ENCODE peak calls at places on chromosomes 13 and 19, in four cellular contexts. Y is choroid plexus epithelial cell; N is BJ; V is CD8-positive, alpha-beta T cell. B is an unnamed sample.

GRCh38 chr13:25249001-25249543 is 38.2 kb downstream of the MTMR6 start:
- DNase-seq in Y (peak; percentile 73), N (peak; percentile 17), V (no peak), B (peak; percentile 39)

GRCh38 chr13:95275322-95276118 is 25.7 kb downstream of the ABCC4 start:
- DNase-seq in Y (peak; percentile 30), N (no peak), V (no peak), B (no peak)

GRCh38 chr13:38755792-38756191 is 68.9 kb downstream of the FREM2 start:
- DNase-seq in Y (no peak), N (no peak), V (no peak), B (no peak)

GRCh38 chr13:20405691-20406090 is 120.0 kb downstream of the CRYL1 start:
- DNase-seq in Y (no peak), N (no peak), V (no peak), B (no peak)

GRCh38 chr13:113399755-113400149 is 35.8 kb upstream of the GRTP1 start:
- DNase-seq in Y (no peak), N (no peak), V (no peak), B (no peak)

GRCh38 chr19:54369082-54369691 is 4.5 kb upstream of the LAIR1 start:
- DNase-seq in Y (no peak), N (no peak), V (no peak), B (no peak)

GRCh38 chr19:29271341-29271740 is 58.4 kb upstream of the UQCRFS1 start:
- DNase-seq in Y (no peak), N (no peak), V (no peak), B (no peak)

GRCh38 chr13:112067871-112068305 is 939 bp downstream of the SOX1 start:
- DNase-seq in Y (no peak), N (no peak), V (no peak), B (no peak)

GRCh38 chr19:28358604-28359003 is 854.3 kb downstream of the UQCRFS1 start:
- DNase-seq in Y (peak; percentile 30), N (no peak), V (no peak), B (no peak)

GRCh38 chr19:40257096-40257517 is 28.0 kb downstream of the AKT2 start:
- DNase-seq in Y (no peak), N (no peak), V (no peak), B (no peak)

GRCh38 chr19:1254081-1254527 is 5.7 kb downstream of the MIDN start:
- DNase-seq in Y (peak; percentile 35), N (no peak), V (no peak), B (no peak)

GRCh38 chr19:31353826-31354225 is 4.6 kb upstream of the TSHZ3 start:
- DNase-seq in Y (no peak), N (no peak), V (no peak), B (no peak)

GRCh38 chr13:110913911-110914292 is 967 bp downstream of the ANKRD10 start:
- DNase-seq in Y (no peak), N (no peak), V (no peak), B (no peak)

GRCh38 chr13:39415403-39415802 is 187.6 kb downstream of the LHFPL6 start:
- DNase-seq in Y (peak; percentile 72), N (no peak), V (no peak), B (no peak)

GRCh38 chr19:30322641-30323320 is 49.4 kb upstream of the ZNF536 start:
- DNase-seq in Y (no peak), N (no peak), V (no peak), B (no peak)

GRCh38 chr13:51645154-51645650 is 60.9 kb downstream of the WDFY2 start:
- DNase-seq in Y (peak; percentile 92), N (peak; percentile 46), V (no peak), B (peak; percentile 55)

GRCh38 chr19:34504273-34504808 is 22.8 kb downstream of the WTIP start:
- DNase-seq in Y (no peak), N (no peak), V (no peak), B (no peak)

GRCh38 chr13:106680796-106681482 is 113.0 kb upstream of the ARGLU1 start:
- DNase-seq in Y (no peak), N (no peak), V (no peak), B (no peak)

GRCh38 chr13:41696163-41697003 is 239.0 kb downstream of the RGCC start:
- DNase-seq in Y (peak; percentile 91), N (peak; percentile 65), V (no peak), B (peak; percentile 54)

GRCh38 chr19:16876904-16877361 is 11.9 kb upstream of the F2RL3 start:
- DNase-seq in Y (peak; percentile 73), N (no peak), V (no peak), B (no peak)

GRCh38 chr13:20882206-20882605 is 20.3 kb downstream of the XPO4 start:
- DNase-seq in Y (peak; percentile 41), N (no peak), V (no peak), B (no peak)

GRCh38 chr13:111663505-111663904 is 343.1 kb downstream of the TEX29 start:
- DNase-seq in Y (no peak), N (no peak), V (no peak), B (no peak)

GRCh38 chr13:30895773-30896172 is 10.3 kb upstream of the MEDAG start:
- DNase-seq in Y (peak; percentile 97), N (peak; percentile 69), V (no peak), B (peak; percentile 60)

GRCh38 chr19:42420055-42420544 is 7.1 kb downstream of the LIPE start:
- DNase-seq in Y (peak; percentile 50), N (no peak), V (peak; percentile 79), B (no peak)

GRCh38 chr13:100588350-100589177 is at the start of gene GGACT:
- DNase-seq in Y (peak; percentile 59), N (no peak), V (peak; percentile 85), B (peak; percentile 20)

GRCh38 chr13:43363156-43363918 is 340.0 kb downstream of the DNAJC15 start:
- DNase-seq in Y (peak; percentile 53), N (no peak), V (no peak), B (peak; percentile 57)